ENCODE peak calls at places on chromosomes 1 and 21, in seven cellular contexts. One of them, this sample, is unnamed.

GRCh38 chr1:233617025-233617424 is 3.1 kb downstream of the KCNK1 start:
- DNase-seq in progenitor cell of endocrine pancreas: no peak
- DNase-seq in sciatic nerve: no peak
- DNase-seq in AG10803: no peak
- DNase-seq in stimulated activated CD4-positive, alpha-beta T cell treated with anti-CD3 and anti-CD28 coated beads, Interleukin-2, amount 100 ng/mL, for 48 hours: no peak
- DNase-seq in IMR-90: no peak
- DNase-seq in ureter: no peak
- DNase-seq in this sample: no peak

GRCh38 chr1:966135-966602 is at the start of gene PLEKHN1:
- DNase-seq in stimulated activated CD4-positive, alpha-beta T cell treated with anti-CD3 and anti-CD28 coated beads, Interleukin-2, amount 100 ng/mL, for 48 hours: no peak
- DNase-seq in AG10803: peak; percentile 28
- DNase-seq in IMR-90: peak; percentile 45
- DNase-seq in ureter: no peak
- DNase-seq in sciatic nerve: no peak
- DNase-seq in progenitor cell of endocrine pancreas: no peak
- DNase-seq in this sample: no peak

GRCh38 chr1:17112496-17113236 is 6.6 kb downstream of the PADI2 start:
- DNase-seq in AG10803: no peak
- DNase-seq in progenitor cell of endocrine pancreas: no peak
- DNase-seq in stimulated activated CD4-positive, alpha-beta T cell treated with anti-CD3 and anti-CD28 coated beads, Interleukin-2, amount 100 ng/mL, for 48 hours: no peak
- DNase-seq in sciatic nerve: no peak
- DNase-seq in ureter: no peak
- DNase-seq in IMR-90: no peak
- DNase-seq in this sample: no peak

GRCh38 chr1:110602466-110602865 is 3.7 kb downstream of the KCNA2 start:
- DNase-seq in stimulated activated CD4-positive, alpha-beta T cell treated with anti-CD3 and anti-CD28 coated beads, Interleukin-2, amount 100 ng/mL, for 48 hours: no peak
- DNase-seq in AG10803: no peak
- DNase-seq in IMR-90: no peak
- DNase-seq in sciatic nerve: no peak
- DNase-seq in progenitor cell of endocrine pancreas: no peak
- DNase-seq in ureter: no peak
- DNase-seq in this sample: no peak

GRCh38 chr1:235336903-235337302 is 8.5 kb downstream of the GGPS1 start:
- DNase-seq in sciatic nerve: no peak
- DNase-seq in stimulated activated CD4-positive, alpha-beta T cell treated with anti-CD3 and anti-CD28 coated beads, Interleukin-2, amount 100 ng/mL, for 48 hours: no peak
- DNase-seq in AG10803: no peak
- DNase-seq in ureter: no peak
- DNase-seq in IMR-90: peak; percentile 39
- DNase-seq in progenitor cell of endocrine pancreas: no peak
- DNase-seq in this sample: no peak

GRCh38 chr1:200968469-200969410 is 54.8 kb downstream of the KIF21B start:
- DNase-seq in IMR-90: peak; percentile 44
- DNase-seq in AG10803: no peak
- DNase-seq in ureter: no peak
- DNase-seq in stimulated activated CD4-positive, alpha-beta T cell treated with anti-CD3 and anti-CD28 coated beads, Interleukin-2, amount 100 ng/mL, for 48 hours: no peak
- DNase-seq in progenitor cell of endocrine pancreas: no peak
- DNase-seq in sciatic nerve: no peak
- DNase-seq in this sample: no peak

GRCh38 chr1:190000365-190000872 is 477.2 kb downstream of the BRINP3 start:
- DNase-seq in IMR-90: peak; percentile 71
- DNase-seq in sciatic nerve: no peak
- DNase-seq in ureter: no peak
- DNase-seq in AG10803: no peak
- DNase-seq in progenitor cell of endocrine pancreas: no peak
- DNase-seq in stimulated activated CD4-positive, alpha-beta T cell treated with anti-CD3 and anti-CD28 coated beads, Interleukin-2, amount 100 ng/mL, for 48 hours: no peak
- DNase-seq in this sample: no peak

GRCh38 chr1:201663777-201664176 is 124.8 kb downstream of the NAV1 start:
- DNase-seq in progenitor cell of endocrine pancreas: no peak
- DNase-seq in AG10803: no peak
- DNase-seq in ureter: no peak
- DNase-seq in sciatic nerve: no peak
- DNase-seq in IMR-90: no peak
- DNase-seq in stimulated activated CD4-positive, alpha-beta T cell treated with anti-CD3 and anti-CD28 coated beads, Interleukin-2, amount 100 ng/mL, for 48 hours: no peak
- DNase-seq in this sample: no peak

GRCh38 chr1:15788624-15789301 is 18.7 kb downstream of the UQCRHL start:
- DNase-seq in AG10803: peak; percentile 40
- DNase-seq in sciatic nerve: no peak
- DNase-seq in IMR-90: peak; percentile 75
- DNase-seq in stimulated activated CD4-positive, alpha-beta T cell treated with anti-CD3 and anti-CD28 coated beads, Interleukin-2, amount 100 ng/mL, for 48 hours: no peak
- DNase-seq in ureter: no peak
- DNase-seq in progenitor cell of endocrine pancreas: no peak
- DNase-seq in this sample: no peak

GRCh38 chr1:56525463-56526155 is 53.8 kb downstream of the PLPP3 start:
- DNase-seq in sciatic nerve: no peak
- DNase-seq in AG10803: peak; percentile 61
- DNase-seq in stimulated activated CD4-positive, alpha-beta T cell treated with anti-CD3 and anti-CD28 coated beads, Interleukin-2, amount 100 ng/mL, for 48 hours: no peak
- DNase-seq in progenitor cell of endocrine pancreas: no peak
- DNase-seq in IMR-90: peak; percentile 60
- DNase-seq in ureter: no peak
- DNase-seq in this sample: no peak

GRCh38 chr21:45347712-45348477 is 57.1 kb upstream of the COL18A1 start:
- DNase-seq in progenitor cell of endocrine pancreas: no peak
- DNase-seq in IMR-90: no peak
- DNase-seq in AG10803: no peak
- DNase-seq in sciatic nerve: no peak
- DNase-seq in ureter: no peak
- DNase-seq in stimulated activated CD4-positive, alpha-beta T cell treated with anti-CD3 and anti-CD28 coated beads, Interleukin-2, amount 100 ng/mL, for 48 hours: no peak
- DNase-seq in this sample: no peak

GRCh38 chr1:28273216-28273860 is 14.0 kb downstream of the SESN2 start:
- DNase-seq in ureter: no peak
- DNase-seq in progenitor cell of endocrine pancreas: no peak
- DNase-seq in sciatic nerve: no peak
- DNase-seq in stimulated activated CD4-positive, alpha-beta T cell treated with anti-CD3 and anti-CD28 coated beads, Interleukin-2, amount 100 ng/mL, for 48 hours: no peak
- DNase-seq in AG10803: no peak
- DNase-seq in IMR-90: peak; percentile 41
- DNase-seq in this sample: no peak

GRCh38 chr1:64242895-64243756 is 39.7 kb downstream of the UBE2U start:
- DNase-seq in stimulated activated CD4-positive, alpha-beta T cell treated with anti-CD3 and anti-CD28 coated beads, Interleukin-2, amount 100 ng/mL, for 48 hours: no peak
- DNase-seq in sciatic nerve: no peak
- DNase-seq in IMR-90: peak; percentile 58
- DNase-seq in progenitor cell of endocrine pancreas: no peak
- DNase-seq in ureter: no peak
- DNase-seq in AG10803: peak; percentile 58
- DNase-seq in this sample: peak; percentile 55

GRCh38 chr1:217089239-217090014 is 366.2 kb upstream of the ESRRG start:
- DNase-seq in ureter: no peak
- DNase-seq in progenitor cell of endocrine pancreas: peak; percentile 11
- DNase-seq in stimulated activated CD4-positive, alpha-beta T cell treated with anti-CD3 and anti-CD28 coated beads, Interleukin-2, amount 100 ng/mL, for 48 hours: no peak
- DNase-seq in IMR-90: peak; percentile 61
- DNase-seq in AG10803: no peak
- DNase-seq in sciatic nerve: no peak
- DNase-seq in this sample: peak; percentile 47

This sample was measured in NCI-H2171.